ENCODE peak calls at places on chromosomes 7 and 10, in ten cellular contexts. Y, Z, E, M, W, K, F, L, T and G are unnamed samples.

GRCh38 chr7:143382791-143383641 is 1.9 kb downstream of the ZYX start:
- DNase-seq in Y (no peak), Z (no peak), E (no peak), M (no peak), W (peak; percentile 69), K (no peak), F (no peak), L (no peak), T (no peak), G (no peak)

GRCh38 chr7:128830231-128831177 is at the start of gene FLNC:
- DNase-seq in Y (peak; percentile 62), Z (peak; percentile 85), E (peak; percentile 19), M (no peak), W (peak; percentile 69), K (no peak), F (peak; percentile 73), L (no peak), T (no peak), G (peak; percentile 88)

GRCh38 chr10:1754506-1755177 is 17.3 kb upstream of the ADARB2 start:
- DNase-seq in Y (no peak), Z (no peak), E (no peak), M (no peak), W (no peak), K (no peak), F (no peak), L (no peak), T (peak; percentile 59), G (no peak)

GRCh38 chr7:104914427-104914826 is 99.6 kb upstream of the KMT2E start:
- DNase-seq in Y (no peak), Z (no peak), E (no peak), M (no peak), W (no peak), K (no peak), F (no peak), L (no peak), T (no peak), G (no peak)

GRCh38 chr10:18216482-18216881 is 76.3 kb downstream of the CACNB2 start:
- DNase-seq in Y (peak; percentile 70), Z (no peak), E (no peak), M (no peak), W (no peak), K (no peak), F (peak; percentile 63), L (no peak), T (no peak), G (peak; percentile 79)

GRCh38 chr7:29940199-29940598 is 49.4 kb downstream of the SCRN1 start:
- DNase-seq in Y (no peak), Z (no peak), E (peak; percentile 25), M (no peak), W (no peak), K (no peak), F (no peak), L (no peak), T (no peak), G (no peak)

GRCh38 chr10:28179490-28180099 is 123.3 kb downstream of the MPP7 start:
- DNase-seq in Y (peak; percentile 70), Z (no peak), E (peak; percentile 26), M (no peak), W (no peak), K (peak; percentile 20), F (peak; percentile 72), L (peak; percentile 69), T (no peak), G (peak; percentile 73)

GRCh38 chr10:116763440-116763839 is 21.1 kb upstream of the HSPA12A start:
- DNase-seq in Y (no peak), Z (peak; percentile 28), E (no peak), M (no peak), W (peak; percentile 12), K (no peak), F (no peak), L (no peak), T (no peak), G (no peak)

GRCh38 chr10:28810062-28810870 is 132.9 kb downstream of the BAMBI start:
- DNase-seq in Y (no peak), Z (no peak), E (no peak), M (no peak), W (no peak), K (no peak), F (no peak), L (no peak), T (no peak), G (no peak)

GRCh38 chr10:25398680-25399079 is 223.9 kb downstream of the GPR158 start:
- DNase-seq in Y (no peak), Z (no peak), E (no peak), M (no peak), W (no peak), K (no peak), F (no peak), L (no peak), T (no peak), G (no peak)

GRCh38 chr10:90920986-90921643 is at the start of gene ANKRD1:
- DNase-seq in Y (peak; percentile 68), Z (no peak), E (peak; percentile 75), M (no peak), W (no peak), K (peak; percentile 83), F (peak; percentile 77), L (peak; percentile 60), T (no peak), G (peak; percentile 92)

GRCh38 chr10:48905311-48905710 is 34.3 kb downstream of the LRRC18 start:
- DNase-seq in Y (no peak), Z (no peak), E (no peak), M (no peak), W (no peak), K (no peak), F (no peak), L (no peak), T (no peak), G (no peak)

GRCh38 chr10:60175418-60175817 is 214.3 kb downstream of the ANK3 start:
- DNase-seq in Y (peak; percentile 22), Z (no peak), E (no peak), M (no peak), W (no peak), K (no peak), F (peak; percentile 9), L (no peak), T (no peak), G (no peak)

DNA sequence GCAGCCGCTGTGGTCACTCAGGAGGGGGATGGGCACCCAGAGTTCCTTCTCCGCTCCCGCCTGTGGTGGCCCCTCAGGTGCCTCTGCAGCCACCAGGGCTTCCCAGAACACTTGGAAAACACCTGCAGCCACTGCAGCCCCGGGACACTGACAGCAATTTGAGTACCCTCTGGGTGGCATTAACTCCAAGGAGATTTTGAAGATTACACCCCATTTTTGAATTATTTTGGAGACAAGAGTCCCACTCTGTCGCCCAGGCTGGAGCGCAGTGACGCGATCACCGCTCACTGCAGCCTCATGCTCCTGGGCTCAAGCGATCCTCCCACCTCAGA is 32.2 kb downstream of the IL15RA start:
- DNase-seq in Y (no peak), Z (no peak), E (no peak), M (no peak), W (no peak), K (no peak), F (no peak), L (no peak), T (no peak), G (no peak)
- H3K4me3 ChIP-seq in Y (peak overlapping the region; percentile 43), Z (no peak overlapping the region), E (no peak overlapping the region), M (peak overlapping the region; percentile 41), W (peak overlapping the region; percentile 44), K (no peak overlapping the region), F (no peak overlapping the region), L (no peak overlapping the region), T (peak overlapping the region; percentile 42), G (no peak overlapping the region)

GRCh38 chr7:1743481-1744230 is 73.6 kb downstream of the ELFN1 start:
- DNase-seq in Y (no peak), Z (no peak), E (no peak), M (no peak), W (no peak), K (no peak), F (no peak), L (no peak), T (no peak), G (no peak)

GRCh38 chr7:1741246-1741645 is 71.2 kb downstream of the ELFN1 start:
- DNase-seq in Y (no peak), Z (no peak), E (no peak), M (no peak), W (no peak), K (no peak), F (no peak), L (no peak), T (no peak), G (no peak)

GRCh38 chr7:1744296-1745017 is 74.4 kb downstream of the ELFN1 start:
- DNase-seq in Y (no peak), Z (no peak), E (no peak), M (no peak), W (no peak), K (no peak), F (no peak), L (no peak), T (no peak), G (no peak)

GRCh38 chr7:1741751-1742554 is 71.9 kb downstream of the ELFN1 start:
- DNase-seq in Y (no peak), Z (peak; percentile 88), E (no peak), M (no peak), W (no peak), K (no peak), F (no peak), L (peak; percentile 66), T (no peak), G (no peak)

DNA sequence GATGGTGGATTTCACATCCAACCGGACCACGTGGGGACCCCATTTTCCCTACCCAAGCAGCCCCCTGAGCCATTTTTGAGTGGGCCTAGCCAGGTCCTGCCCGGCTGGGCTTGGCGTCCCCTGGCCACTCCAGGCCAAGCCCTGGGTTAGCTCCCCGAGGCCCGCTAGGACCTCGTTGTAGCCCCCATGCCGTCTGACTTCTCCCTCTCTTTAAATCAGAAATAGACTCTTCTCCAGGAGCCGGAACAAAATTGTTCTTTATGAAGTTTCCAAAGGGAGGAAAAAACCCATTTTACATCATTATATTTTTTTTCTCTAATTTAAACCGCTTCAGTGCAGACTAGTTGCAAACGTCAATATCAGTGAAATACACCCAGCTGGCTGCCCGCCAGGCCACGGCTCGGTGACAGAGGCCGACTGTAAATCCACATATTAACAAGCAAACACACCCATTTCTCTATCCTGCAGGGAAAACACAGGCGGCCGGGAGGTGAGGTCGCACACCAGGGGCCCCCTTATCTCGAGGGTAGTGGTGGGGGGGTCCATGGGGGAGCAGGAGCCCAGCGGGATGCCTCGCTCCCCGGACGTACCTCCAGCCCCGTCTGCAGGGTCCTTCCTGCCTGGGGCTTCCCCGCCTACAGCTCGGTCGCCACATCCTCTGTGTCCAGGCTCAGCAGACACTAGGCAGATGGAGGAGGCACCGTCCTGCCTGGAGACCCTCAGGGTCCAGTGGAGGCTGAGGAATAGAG is 72.7 kb downstream of the ELFN1 start:
- DNase-seq in Y (peak; percentile 45), Z (peak; percentile 82), E (no peak), M (no peak), W (no peak), K (no peak), F (peak; percentile 43), L (no peak), T (no peak), G (peak; percentile 23)
- H3K4me3 ChIP-seq in Y (no peak overlapping the region), Z (peak overlapping the region; percentile 9), E (no peak overlapping the region), M (no peak overlapping the region), W (peak overlapping the region; percentile 19), K (no peak overlapping the region), F (no peak overlapping the region), L (peak overlapping the region; percentile 100), T (no peak overlapping the region), G (no peak overlapping the region)

GRCh38 chr10:50579491-50580259 is 44.1 kb downstream of the SGMS1 start:
- DNase-seq in Y (no peak), Z (no peak), E (no peak), M (no peak), W (no peak), K (no peak), F (no peak), L (no peak), T (no peak), G (no peak)
- H3K4me3 ChIP-seq in Y (no peak overlapping the region), Z (no peak overlapping the region), E (no peak overlapping the region), M (no peak overlapping the region), W (no peak overlapping the region), K (no peak overlapping the region), F (no peak overlapping the region), L (no peak overlapping the region), T (no peak overlapping the region), G (no peak overlapping the region)

GRCh38 chr10:44293306-44293778 is 91.6 kb downstream of the CXCL12 start:
- DNase-seq in Y (no peak), Z (no peak), E (no peak), M (peak; percentile 84), W (no peak), K (no peak), F (no peak), L (no peak), T (no peak), G (no peak)
- H3K4me3 ChIP-seq in Y (no peak overlapping the region), Z (no peak overlapping the region), E (no peak overlapping the region), M (peak overlapping the region; percentile 33), W (peak overlapping the region; percentile 24), K (no peak overlapping the region), F (no peak overlapping the region), L (no peak overlapping the region), T (peak overlapping the region; percentile 46), G (no peak overlapping the region)